ENCODE peak calls at places on chromosomes 5 and 9, in five cellular contexts. O is KBM-7, A is WTC11, E is AG08395, B is T-helper 9 cell. D is an unnamed sample.

GRCh38 chr5:172792693-172793570 is 21.9 kb upstream of the DUSP1 start:
- DNase-seq in E (no peak), B (no peak), A (no peak), O (no peak), D (no peak)

GRCh38 chr9:122087406-122088200 is 5.5 kb downstream of the TTLL11 start:
- DNase-seq in B (no peak), A (no peak), O (no peak), E (peak; percentile 67), D (peak; percentile 87)

GRCh38 chr5:140322751-140323731 is 20.1 kb upstream of the PFDN1 start:
- DNase-seq in B (no peak), A (no peak), O (no peak), E (peak; percentile 91), D (peak; percentile 74)

GRCh38 chr5:108654042-108654441 is 93.7 kb upstream of the FER start:
- DNase-seq in E (no peak), B (no peak), O (no peak), A (no peak), D (no peak)

GRCh38 chr9:92974696-92975451 is 27.6 kb downstream of the FGD3 start:
- DNase-seq in A (no peak), B (no peak), E (no peak), O (no peak), D (no peak)

GRCh38 chr5:108727154-108727638 is 20.5 kb upstream of the FER start:
- DNase-seq in O (peak; percentile 73), E (peak; percentile 38), A (no peak), B (no peak), D (peak; percentile 44)

GRCh38 chr5:142722146-142722545 is 36.3 kb upstream of the FGF1 start:
- DNase-seq in O (no peak), B (no peak), E (no peak), A (no peak), D (no peak)

GRCh38 chr9:75027187-75028107 is 646 bp downstream of the CARNMT1 start:
- DNase-seq in O (peak; percentile 71), B (no peak), E (peak; percentile 59), A (peak; percentile 54), D (peak; percentile 42)

GRCh38 chr5:125485003-125485641 is 738.7 kb upstream of the ZNF608 start:
- DNase-seq in B (no peak), O (peak; percentile 57), A (no peak), E (peak; percentile 92), D (peak; percentile 100)

GRCh38 chr5:16992006-16992405 is 55.9 kb upstream of the MYO10 start:
- DNase-seq in E (peak; percentile 59), A (no peak), O (no peak), B (no peak), D (no peak)

GRCh38 chr5:1212881-1213280 is 11.5 kb downstream of the SLC6A19 start:
- DNase-seq in O (no peak), E (no peak), A (peak; percentile 5), B (no peak), D (no peak)

GRCh38 chr9:119184265-119184936 is 184.8 kb downstream of the BRINP1 start:
- DNase-seq in A (no peak), B (no peak), O (no peak), E (no peak), D (no peak)

GRCh38 chr9:117184173-117184572 is 230.7 kb downstream of the ASTN2 start:
- DNase-seq in O (no peak), A (no peak), B (no peak), E (no peak), D (no peak)

GRCh38 chr9:33924978-33925797 is 108.2 kb downstream of the UBE2R2 start:
- DNase-seq in B (no peak), A (peak; percentile 69), O (peak; percentile 62), E (peak; percentile 64), D (peak; percentile 51)